ENCODE peak calls at places on chromosomes 11 and 22, in seven cellular contexts. E is ELF-1, Z is HuH-7.5, Y is activated T-cell treated with anti-CD3 and anti-CD28 coated beads for 48 hours, J is HEK293T, S is colonic mucosa, O is memory B cell. U is an unnamed sample.

GRCh38 chr11:60777572-60777971 is 7.6 kb upstream of the MS4A10 start:
- DNase-seq in E (no peak), Z (no peak), Y (no peak), J (no peak), S (no peak), O (no peak), U (peak)

GRCh38 chr11:121341609-121342008 is 49.0 kb downstream of the SC5D start:
- DNase-seq in E (no peak), Z (no peak), Y (peak), J (no peak), S (peak), O (no peak), U (no peak)

GRCh38 chr11:32829680-32830412 is at the start of gene PRRG4:
- DNase-seq in E (peak), Z (peak), Y (peak), J (peak), S (peak), O (no peak), U (peak)

GRCh38 chr11:36492724-36493304 is 17.3 kb downstream of the TRAF6 start:
- DNase-seq in E (no peak), Z (no peak), Y (no peak), J (peak), S (peak), O (peak), U (peak)

GRCh38 chr11:14075118-14075601 is 112.6 kb downstream of the SPON1 start:
- DNase-seq in E (peak), Z (no peak), Y (peak), J (no peak), S (no peak), O (no peak), U (peak)

GRCh38 chr11:126415669-126416420 is 60.4 kb downstream of the ST3GAL4 start:
- DNase-seq in E (no peak), Z (no peak), Y (no peak), J (no peak), S (peak), O (no peak), U (no peak)

GRCh38 chr11:33897761-33898403 is 6.0 kb upstream of the LMO2 start:
- DNase-seq in E (no peak), Z (no peak), Y (no peak), J (no peak), S (no peak), O (no peak), U (no peak)

GRCh38 chr11:40190294-40190693 is 1269.2 kb downstream of the LRRC4C start:
- DNase-seq in E (no peak), Z (no peak), Y (no peak), J (no peak), S (no peak), O (no peak), U (no peak)

GRCh38 chr11:98621767-98622166 is 399.0 kb upstream of the CNTN5 start:
- DNase-seq in E (no peak), Z (no peak), Y (no peak), J (no peak), S (no peak), O (no peak), U (no peak)

GRCh38 chr11:40280161-40281054 is 1179.0 kb downstream of the LRRC4C start:
- DNase-seq in E (peak), Z (no peak), Y (no peak), J (no peak), S (no peak), O (no peak), U (no peak)

GRCh38 chr11:77449060-77449521 is 24.8 kb downstream of the PAK1 start:
- DNase-seq in E (peak), Z (no peak), Y (no peak), J (no peak), S (no peak), O (no peak), U (no peak)

GRCh38 chr11:58922475-58922874 is 16.8 kb upstream of the GLYATL1 start:
- DNase-seq in E (no peak), Z (no peak), Y (no peak), J (no peak), S (no peak), O (no peak), U (no peak)

GRCh38 chr11:120512727-120513435 is 1.3 kb downstream of the GRIK4 start:
- DNase-seq in E (no peak), Z (no peak), Y (no peak), J (no peak), S (no peak), O (no peak), U (peak)

GRCh38 chr11:14346303-14346702 is 12.7 kb downstream of the RRAS2 start:
- DNase-seq in E (no peak), Z (no peak), Y (no peak), J (no peak), S (no peak), O (no peak), U (no peak)

GRCh38 chr22:39039306-39040126 is 1.1 kb upstream of the APOBEC3F start:
- DNase-seq in E (no peak), Z (no peak), Y (no peak), J (no peak), S (no peak), O (no peak), U (no peak)

GRCh38 chr22:22858559-22858937 is 29.1 kb upstream of the IGLL5 start:
- DNase-seq in E (no peak), Z (no peak), Y (no peak), J (no peak), S (no peak), O (no peak), U (no peak)

GRCh38 chr22:45007946-45008852 is 1.6 kb downstream of the PHF21B start:
- DNase-seq in E (peak), Z (no peak), Y (no peak), J (no peak), S (no peak), O (no peak), U (no peak)

GRCh38 chr11:10567466-10567865 is 999 bp downstream of the LYVE1 start:
- DNase-seq in E (no peak), Z (no peak), Y (no peak), J (no peak), S (no peak), O (no peak), U (no peak)

GRCh38 chr11:33773399-33774355 is 643 bp downstream of the FBXO3 start:
- DNase-seq in E (peak), Z (peak), Y (no peak), J (peak), S (peak), O (no peak), U (no peak)

GRCh38 chr11:6057452-6057851 is 26.9 kb upstream of the OR56A1 start:
- DNase-seq in E (no peak), Z (no peak), Y (no peak), J (no peak), S (no peak), O (no peak), U (no peak)

GRCh38 chr11:84524422-84525051 is 1102.6 kb downstream of the DLG2 start:
- DNase-seq in E (no peak), Z (no peak), Y (no peak), J (no peak), S (no peak), O (no peak), U (peak)

GRCh38 chr22:45848904-45849303 is 128.1 kb downstream of the WNT7B start:
- DNase-seq in E (no peak), Z (no peak), Y (no peak), J (no peak), S (no peak), O (no peak), U (no peak)

GRCh38 chr11:107157146-107157808 is 139.0 kb upstream of the GUCY1A2 start:
- DNase-seq in E (peak), Z (no peak), Y (no peak), J (no peak), S (no peak), O (no peak), U (peak)

GRCh38 chr22:30202531-30203006 is 44.0 kb downstream of the LIF start:
- DNase-seq in E (peak), Z (no peak), Y (no peak), J (no peak), S (peak), O (no peak), U (no peak)

GRCh38 chr11:42234381-42235035 is 775.1 kb upstream of the LRRC4C start:
- DNase-seq in E (no peak), Z (no peak), Y (no peak), J (no peak), S (no peak), O (no peak), U (no peak)

GRCh38 chr11:45332486-45332934 is 46.4 kb upstream of the SYT13 start:
- DNase-seq in E (peak), Z (peak), Y (peak), J (peak), S (peak), O (peak), U (peak)

GRCh38 chr11:75771646-75772410 is 3.2 kb downstream of the DGAT2 start:
- DNase-seq in E (no peak), Z (no peak), Y (no peak), J (no peak), S (no peak), O (no peak), U (no peak)

GRCh38 chr11:71996946-71997345 is 1.8 kb upstream of the IL18BP start:
- DNase-seq in E (no peak), Z (no peak), Y (no peak), J (no peak), S (no peak), O (no peak), U (no peak)

GRCh38 chr11:22780914-22781593 is 48.5 kb downstream of the SVIP start:
- DNase-seq in E (no peak), Z (no peak), Y (no peak), J (no peak), S (no peak), O (no peak), U (no peak)

GRCh38 chr22:37186997-37187522 is 987 bp downstream of the C1QTNF6 start:
- DNase-seq in E (no peak), Z (no peak), Y (no peak), J (no peak), S (no peak), O (no peak), U (no peak)

U was measured in H4.